ENCODE peak calls at places on chromosomes 11 and 22, in nine cellular contexts. P is tibial nerve, Z is GM06990, R is breast epithelium, W is adrenal gland, X is stomach, O is AG09309, B is A673, M is heart left ventricle. N is an unnamed sample.

GRCh38 chr11:42234381-42235035 is 775.1 kb upstream of the LRRC4C start:
- DNase-seq in R (no peak), B (no peak), O (no peak), X (no peak), M (no peak), W (no peak), Z (no peak), P (no peak), N (no peak)

GRCh38 chr22:41951898-41952474 is at the start of gene SMIM45:
- DNase-seq in R (no peak), M (no peak), O (no peak), Z (no peak), W (no peak), B (peak), P (no peak), X (no peak), N (no peak)

GRCh38 chr22:36461665-36462474 is 19.6 kb downstream of the TXN2 start:
- DNase-seq in P (no peak), Z (no peak), R (peak), O (no peak), B (no peak), M (peak), X (no peak), W (no peak), N (no peak)

GRCh38 chr11:117794772-117795629 is 2.0 kb downstream of the DSCAML1 start:
- DNase-seq in M (no peak), W (no peak), B (no peak), R (no peak), O (no peak), X (no peak), Z (no peak), P (no peak), N (no peak)

GRCh38 chr22:47198801-47199251 is 436.4 kb downstream of the TBC1D22A start:
- DNase-seq in P (no peak), R (no peak), O (no peak), Z (no peak), W (no peak), M (no peak), X (peak), B (no peak), N (no peak)

GRCh38 chr11:106156290-106156937 is 79.0 kb downstream of the AASDHPPT start:
- DNase-seq in X (peak), B (peak), W (peak), Z (no peak), R (no peak), O (peak), P (no peak), M (no peak), N (peak)

GRCh38 chr22:46574993-46575914 is 37.8 kb upstream of the CELSR1 start:
- DNase-seq in X (peak), W (peak), R (peak), O (no peak), P (peak), B (no peak), M (peak), Z (no peak), N (no peak)

GRCh38 chr11:111819161-111820058 is 52.0 kb downstream of the ALG9 start:
- DNase-seq in X (peak), Z (no peak), B (peak), W (peak), P (no peak), O (peak), M (peak), R (no peak), N (peak)

GRCh38 chr11:113014262-113014661 is 53.0 kb downstream of the NCAM1 start:
- DNase-seq in W (no peak), R (no peak), M (no peak), Z (no peak), B (peak), P (no peak), O (no peak), X (no peak), N (peak)

GRCh38 chr11:46176421-46176820 is 55.2 kb upstream of the PHF21A start:
- DNase-seq in W (no peak), X (no peak), M (no peak), R (no peak), Z (no peak), P (no peak), B (no peak), O (no peak), N (no peak)

GRCh38 chr11:118610220-118610772 is 2.9 kb downstream of the PHLDB1 start:
- DNase-seq in O (no peak), B (no peak), M (no peak), P (no peak), Z (no peak), R (peak), W (no peak), X (peak), N (no peak)

GRCh38 chr22:36323182-36323854 is 64.4 kb downstream of the MYH9 start:
- DNase-seq in B (peak), P (peak), X (peak), R (peak), O (no peak), Z (no peak), M (peak), W (peak), N (no peak)

GRCh38 chr11:19642185-19642591 is 70.4 kb upstream of the NAV2 start:
- DNase-seq in B (no peak), X (no peak), R (no peak), O (no peak), Z (no peak), M (peak), W (no peak), P (no peak), N (no peak)

GRCh38 chr11:125338886-125339811 is 156.9 kb downstream of the FEZ1 start:
- DNase-seq in P (peak), O (no peak), Z (no peak), M (peak), X (no peak), W (no peak), R (no peak), B (no peak), N (no peak)

GRCh38 chr11:119363874-119364590 is 17.5 kb downstream of the USP2 start:
- DNase-seq in Z (peak), R (no peak), W (peak), B (peak), O (no peak), X (peak), M (peak), P (no peak), N (peak)

GRCh38 chr11:72023335-72023734 is 24.6 kb downstream of the IL18BP start:
- DNase-seq in Z (no peak), P (no peak), B (no peak), M (no peak), W (no peak), O (no peak), R (no peak), X (no peak), N (no peak)

GRCh38 chr11:117795726-117796455 is 1.1 kb downstream of the DSCAML1 start:
- DNase-seq in Z (no peak), B (no peak), X (no peak), R (no peak), O (no peak), P (no peak), M (no peak), W (no peak), N (peak)

GRCh38 chr11:78961938-78962701 is 387.5 kb upstream of the NARS2 start:
- DNase-seq in P (no peak), M (no peak), X (no peak), B (peak), Z (no peak), R (no peak), W (peak), O (no peak), N (no peak)

GRCh38 chr22:45576273-45576625 is 73.6 kb downstream of the FBLN1 start:
- DNase-seq in P (no peak), O (no peak), R (no peak), X (no peak), Z (no peak), W (no peak), B (no peak), M (no peak), N (no peak)

GRCh38 chr22:17712441-17712840 is 61.8 kb downstream of the BID start:
- DNase-seq in M (no peak), Z (no peak), W (no peak), P (no peak), X (no peak), B (no peak), R (no peak), O (no peak), N (no peak)

GRCh38 chr11:70247042-70247709 is 23.3 kb upstream of the PPFIA1 start:
- DNase-seq in O (no peak), Z (no peak), X (no peak), B (no peak), R (no peak), P (no peak), W (peak), M (no peak), N (no peak)

GRCh38 chr11:64767344-64768299 is 7.8 kb upstream of the PYGM start:
- DNase-seq in O (no peak), B (peak), W (peak), X (peak), M (peak), R (peak), Z (no peak), P (peak), N (peak)

GRCh38 chr22:33932997-33933396 is 12.7 kb upstream of the LARGE1 start:
- DNase-seq in M (no peak), R (no peak), O (no peak), Z (no peak), P (no peak), X (no peak), W (no peak), B (no peak), N (no peak)

GRCh38 chr11:109236696-109237095 is 185.3 kb upstream of the C11orf87 start:
- DNase-seq in Z (no peak), O (no peak), R (no peak), M (no peak), X (no peak), P (no peak), B (no peak), W (no peak), N (no peak)

GRCh38 chr11:63518548-63518947 is 12.7 kb downstream of the LGALS12 start:
- DNase-seq in W (no peak), O (no peak), R (no peak), Z (no peak), M (no peak), P (no peak), X (no peak), B (no peak), N (no peak)

GRCh38 chr22:21076907-21077625 is 31.3 kb downstream of the LRRC74B start:
- DNase-seq in Z (no peak), W (no peak), O (no peak), M (no peak), R (no peak), X (no peak), P (no peak), B (no peak), N (no peak)

GRCh38 chr11:128492903-128493569 is 94.3 kb downstream of the ETS1 start:
- DNase-seq in X (no peak), P (no peak), R (no peak), B (no peak), W (no peak), M (no peak), O (no peak), Z (no peak), N (no peak)

GRCh38 chr22:17858033-17858432 is 83.8 kb upstream of the BID start:
- DNase-seq in Z (no peak), R (no peak), P (no peak), X (no peak), B (no peak), W (no peak), M (no peak), O (no peak), N (no peak)

DNA sequence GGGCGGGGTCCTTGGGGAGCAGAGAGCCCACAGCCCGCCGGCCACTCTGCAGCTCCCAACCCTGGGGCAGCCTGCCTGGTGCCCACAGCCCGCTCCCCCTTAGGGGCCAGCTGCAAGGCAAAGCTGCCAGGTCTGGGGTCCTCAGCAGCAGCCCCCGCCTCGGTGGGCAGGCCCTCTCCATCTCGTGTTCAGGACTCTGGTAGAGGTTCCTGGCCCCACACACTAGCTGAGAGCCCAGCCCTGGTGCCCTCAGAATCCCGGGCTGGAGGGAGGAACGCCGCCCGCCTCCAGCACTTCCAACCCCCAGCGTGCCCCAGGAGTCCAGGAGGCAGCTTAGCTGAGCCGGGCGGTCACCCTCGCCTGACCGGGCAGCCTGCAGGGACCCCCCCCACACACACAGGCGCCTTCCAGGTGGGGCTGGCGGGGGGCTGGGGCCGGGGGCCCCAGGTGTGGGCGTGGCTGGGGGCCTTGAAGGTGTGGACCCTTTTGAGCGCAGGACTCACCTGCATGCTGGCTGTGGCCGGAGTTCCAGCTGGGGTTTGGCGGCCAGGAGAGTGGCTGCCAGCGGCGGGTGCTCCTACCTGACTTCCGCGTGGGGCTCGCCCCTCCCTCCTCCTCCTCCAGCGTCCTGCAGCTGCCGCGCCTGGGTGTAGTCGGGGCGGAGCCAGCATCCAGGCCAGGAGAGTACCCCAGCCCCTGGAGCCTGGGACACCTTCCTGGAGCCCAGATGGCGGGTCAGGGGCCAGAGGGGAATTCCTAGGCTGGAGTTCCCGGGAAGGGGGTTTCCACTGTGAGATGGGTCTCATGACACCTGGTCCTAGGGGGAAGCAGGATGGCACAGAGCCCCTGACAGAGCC is at the start of gene ANO9:
- DNase-seq in Z (peak), O (no peak), R (peak), B (no peak), M (no peak), X (peak), W (peak), P (no peak), N (peak)
- H3K4me3 ChIP-seq in Z (peak), O (no peak), R (peak), B (no peak), M (no peak), X (peak), W (no peak), P (no peak), N (no peak)

GRCh38 chr11:14374922-14375630 is 16.1 kb upstream of the RRAS2 start:
- DNase-seq in Z (no peak), O (no peak), M (no peak), R (no peak), P (no peak), X (no peak), W (no peak), B (no peak), N (no peak)
- TF ChIP-seq CTCF in Z (peak), O (peak), M (no peak), R (no peak), P (no peak), X (no peak), W (no peak), B (peak), N (no peak)

GRCh38 chr22:19852177-19852781 is 2.4 kb downstream of the GNB1L start:
- DNase-seq in O (no peak), W (no peak), R (no peak), X (no peak), P (no peak), B (no peak), M (no peak), Z (no peak), N (no peak)
- H3K4me3 ChIP-seq in O (no peak), W (no peak), R (peak), X (peak), P (no peak), B (no peak), M (no peak), Z (no peak), N (no peak)

DNA sequence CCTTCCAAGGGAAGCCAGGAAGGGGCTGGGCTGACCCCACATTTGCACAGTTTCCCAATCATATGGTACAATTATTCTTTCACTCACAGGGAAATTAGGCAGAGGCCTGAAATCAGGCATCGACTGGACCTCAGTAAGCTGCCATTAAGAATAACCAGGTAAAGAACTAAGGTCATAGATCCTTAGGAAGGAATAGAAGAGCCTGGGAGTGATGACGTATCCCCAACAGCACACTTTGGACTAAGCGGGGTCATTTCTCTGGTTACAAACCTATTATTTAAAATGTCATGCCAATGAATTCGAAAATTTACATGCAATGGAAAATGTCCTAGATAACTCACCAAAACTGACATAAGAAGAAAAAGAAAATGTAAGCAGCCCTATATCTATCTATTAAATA is 118.2 kb downstream of the BRD1 start:
- DNase-seq in M (no peak), W (no peak), Z (no peak), P (no peak), O (no peak), X (no peak), B (no peak), R (no peak), N (no peak)
- TF ChIP-seq CTCF in M (no peak), W (no peak), Z (no peak), P (no peak), O (no peak), X (no peak), B (no peak), R (no peak), N (no peak)

DNA sequence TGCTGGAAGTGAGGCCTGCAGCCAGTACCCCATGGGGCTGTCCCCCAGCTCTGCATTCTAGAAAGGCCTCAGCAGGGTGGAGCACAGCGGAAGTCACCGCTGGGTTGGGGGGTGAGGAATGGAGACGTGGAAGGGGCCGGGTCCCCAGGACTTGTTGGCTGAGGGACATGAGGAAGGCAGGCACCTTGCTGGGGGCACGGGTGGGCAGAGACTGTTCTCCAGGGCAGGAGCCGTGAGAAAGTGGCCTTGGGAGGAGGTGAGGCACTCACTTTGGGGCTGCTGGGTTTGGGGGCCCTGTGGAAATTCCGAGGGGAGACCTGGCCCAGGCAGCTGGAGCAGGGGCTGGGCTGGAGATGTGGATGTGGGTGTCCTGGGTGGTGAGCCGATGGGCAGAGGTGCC is 5.0 kb downstream of the TNNI2 start:
- DNase-seq in B (no peak), O (no peak), X (no peak), Z (no peak), P (no peak), R (no peak), W (no peak), M (no peak), N (no peak)
- H3K4me3 ChIP-seq in B (no peak), O (no peak), X (no peak), Z (no peak), P (no peak), R (no peak), W (no peak), M (no peak), N (no peak)

GRCh38 chr11:69086152-69086551 is 37.4 kb downstream of the TPCN2 start:
- DNase-seq in W (no peak), X (no peak), Z (no peak), P (peak), R (no peak), O (no peak), M (no peak), B (peak), N (peak)
- TF ChIP-seq CTCF in W (no peak), X (no peak), Z (peak), P (no peak), R (no peak), O (no peak), M (no peak), B (peak), N (peak)

N was measured in WERI-Rb-1.